ENCODE peak calls at places on chromosomes 5 and 9, in five cellular contexts. B is HCT116, F is SK-N-SH, C is GM12878, N is H1. A is an unnamed sample.

GRCh38 chr5:55665065-55665464 is 47.1 kb downstream of the SLC38A9 start:
- DNase-seq in B (no peak), F (no peak), C (no peak), N (no peak), A (no peak)

GRCh38 chr5:11946317-11946716 is 42.1 kb upstream of the CTNND2 start:
- DNase-seq in B (no peak), F (no peak), C (no peak), N (no peak), A (no peak)

GRCh38 chr5:141908796-141909195 is 14.9 kb upstream of the DELE1 start:
- DNase-seq in B (no peak), F (no peak), C (no peak), N (no peak), A (no peak)

GRCh38 chr5:72121753-72122445 is 14.6 kb downstream of the MAP1B start:
- DNase-seq in B (no peak), F (no peak), C (no peak), N (no peak), A (no peak)

GRCh38 chr9:4143951-4144717 is 155.7 kb downstream of the GLIS3 start:
- DNase-seq in B (no peak), F (no peak), C (no peak), N (no peak), A (no peak)

GRCh38 chr5:131530706-131531331 is 104.2 kb downstream of the RAPGEF6 start:
- DNase-seq in B (no peak), F (no peak), C (no peak), N (no peak), A (no peak)

GRCh38 chr5:30380228-30380627 is 813.3 kb upstream of the CDH6 start:
- DNase-seq in B (no peak), F (no peak), C (no peak), N (no peak), A (no peak)

GRCh38 chr9:128101231-128101641 is 26.3 kb downstream of the PTGES2 start:
- DNase-seq in B (no peak), F (no peak), C (no peak), N (no peak), A (no peak)

GRCh38 chr9:109063765-109064164 is 50.5 kb upstream of the CTNNAL1 start:
- DNase-seq in B (peak; percentile 8), F (no peak), C (no peak), N (no peak), A (no peak)

GRCh38 chr5:139958749-139959148 is 84.3 kb downstream of the NRG2 start:
- DNase-seq in B (no peak), F (no peak), C (no peak), N (no peak), A (no peak)

GRCh38 chr5:172565455-172565854 is 75.6 kb upstream of the NEURL1B start:
- DNase-seq in B (no peak), F (no peak), C (no peak), N (no peak), A (no peak)

GRCh38 chr5:153699035-153699434 is 208.6 kb downstream of the GRIA1 start:
- DNase-seq in B (no peak), F (no peak), C (no peak), N (no peak), A (no peak)

GRCh38 chr5:59745422-59745863 is 148.1 kb downstream of the PDE4D start:
- DNase-seq in B (no peak), F (no peak), C (no peak), N (no peak), A (no peak)

GRCh38 chr5:68379275-68380026 is 163.9 kb downstream of the PIK3R1 start:
- DNase-seq in B (no peak), F (no peak), C (no peak), N (no peak), A (no peak)

GRCh38 chr9:129312251-129312650 is 134.2 kb upstream of the IER5L start:
- DNase-seq in B (no peak), F (no peak), C (no peak), N (no peak), A (no peak)

GRCh38 chr9:129310666-129311350 is 132.7 kb upstream of the IER5L start:
- DNase-seq in B (no peak), F (no peak), C (no peak), N (no peak), A (no peak)

GRCh38 chr9:129309906-129310305 is 131.8 kb upstream of the IER5L start:
- DNase-seq in B (no peak), F (no peak), C (no peak), N (no peak), A (no peak)

GRCh38 chr9:129312731-129313130 is 134.7 kb upstream of the IER5L start:
- DNase-seq in B (no peak), F (no peak), C (no peak), N (no peak), A (no peak)

GRCh38 chr9:129311638-129312037 is 133.6 kb upstream of the IER5L start:
- DNase-seq in B (no peak), F (no peak), C (no peak), N (no peak), A (no peak)
- TF ChIP-seq YY1 in B (no peak), F (no peak), C (no peak), N (no peak), A (no peak)

GRCh38 chr5:65801332-65801731 is 79.3 kb downstream of the NLN start:
- DNase-seq in B (no peak), F (no peak), C (no peak), N (no peak), A (no peak)

GRCh38 chr5:65802080-65802479 is 80.1 kb downstream of the NLN start:
- DNase-seq in B (no peak), F (no peak), C (no peak), N (no peak), A (no peak)

GRCh38 chr5:65796917-65797316 is 74.9 kb downstream of the NLN start:
- DNase-seq in B (no peak), F (no peak), C (no peak), N (no peak), A (no peak)

GRCh38 chr5:65800775-65801174 is 78.8 kb downstream of the NLN start:
- DNase-seq in B (no peak), F (no peak), C (no peak), N (no peak), A (no peak)

DNA sequence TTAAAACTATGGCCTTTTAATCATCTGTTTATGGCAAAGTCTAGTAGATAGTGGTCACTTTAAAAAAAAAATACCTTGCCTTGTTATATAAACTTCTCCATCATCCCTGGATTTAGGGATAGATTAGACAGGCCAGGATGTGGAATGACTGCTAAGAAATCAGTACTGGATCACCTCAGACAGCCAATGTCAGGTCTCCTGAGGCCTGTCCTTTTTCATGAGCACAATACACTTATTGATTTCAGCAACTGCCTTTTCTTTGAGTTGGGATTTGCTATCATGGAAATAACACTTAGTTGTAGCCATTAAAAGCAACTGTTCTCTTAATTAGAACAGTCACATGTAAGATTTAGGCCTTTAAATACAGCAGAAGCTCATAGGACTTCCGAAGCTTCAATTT is 77.9 kb downstream of the NLN start:
- DNase-seq in B (no peak), F (no peak), C (no peak), N (no peak), A (no peak)
- H3K36me3 ChIP-seq in B (peaks cover 8% of the 10 kb centered on the region), F (peaks cover 30% of the 10 kb centered on the region), C (no peaks in the 10 kb centered on the region), N (peaks cover 40% of the 10 kb centered on the region), A (peaks cover 33% of the 10 kb centered on the region)

DNA sequence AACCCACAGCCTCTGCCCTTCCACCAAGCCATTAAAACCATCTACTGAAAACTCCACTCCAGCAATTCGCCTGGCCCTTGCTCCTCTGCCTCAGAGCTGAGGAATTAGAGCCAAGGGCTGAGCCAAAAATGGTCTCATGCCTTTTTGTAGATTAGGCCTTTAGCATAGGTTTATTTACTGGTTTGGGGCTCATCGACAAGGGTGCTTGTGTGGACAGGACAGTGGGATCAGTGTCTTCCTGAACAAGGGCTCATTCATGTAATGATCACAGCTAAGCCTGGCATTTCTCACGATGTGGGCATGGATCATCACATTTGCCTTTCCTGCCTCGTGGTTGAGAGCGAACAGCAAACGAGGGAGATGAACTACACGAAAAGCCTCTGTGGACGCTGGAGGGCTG is 59.2 kb upstream of the PHF24 start:
- DNase-seq in B (no peak), F (no peak), C (no peak), N (no peak), A (no peak)
- TF ChIP-seq YY1 in B (no peak), F (no peak), C (no peak), N (no peak), A (no peak)

DNA sequence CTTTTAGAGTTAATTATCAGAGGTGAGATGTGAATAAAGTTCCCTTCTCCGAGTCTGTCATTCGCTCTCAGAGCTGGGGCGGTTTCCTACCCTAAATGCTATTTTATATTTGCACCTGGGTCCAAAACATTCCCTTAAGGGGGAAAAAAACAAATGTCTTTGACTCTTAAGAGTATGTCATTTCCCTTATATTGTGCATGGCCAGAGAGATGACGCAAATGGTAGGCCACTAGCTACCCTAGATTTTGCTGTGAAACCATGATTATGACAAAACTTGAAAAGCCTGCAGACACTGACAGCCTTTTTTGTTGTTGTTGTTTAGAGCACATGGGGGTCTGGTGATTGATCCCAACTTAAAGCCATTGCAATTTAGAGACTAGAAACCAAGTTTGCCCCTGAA is 12.8 kb downstream of the DAB2 start:
- DNase-seq in B (no peak), F (no peak), C (no peak), N (no peak), A (no peak)
- H3K36me3 ChIP-seq in B (no peaks in the 10 kb centered on the region), F (peaks cover 4% of the 10 kb centered on the region), C (no peaks in the 10 kb centered on the region), N (no peaks in the 10 kb centered on the region), A (peaks cover 4% of the 10 kb centered on the region)